ENCODE peak calls at places on chromosomes 6 and 20, in nine cellular contexts. D, G, T, X, W, E, V, J and L are unnamed samples.

GRCh38 chr20:19205999-19206398 is 6.4 kb upstream of the SLC24A3 start:
- DNase-seq in D (peak; percentile 44), G (peak; percentile 71), T (peak; percentile 48), X (peak; percentile 67), W (peak; percentile 82), E (peak; percentile 81), V (peak; percentile 85), J (peak; percentile 69), L (peak; percentile 64)

GRCh38 chr6:35318200-35318844 is 20.7 kb downstream of the DEF6 start:
- DNase-seq in D (peak; percentile 64), G (peak; percentile 91), T (peak; percentile 79), X (peak; percentile 83), W (peak; percentile 79), E (peak; percentile 100), V (peak; percentile 94), J (peak; percentile 90), L (peak; percentile 81)

GRCh38 chr6:104956663-104957294 is at the start of gene LIN28B:
- DNase-seq in D (no peak), G (no peak), T (no peak), X (no peak), W (no peak), E (no peak), V (no peak), J (no peak), L (no peak)

GRCh38 chr6:29965873-29966601 is 23.7 kb downstream of the HLA-A start:
- DNase-seq in D (peak; percentile 46), G (peak; percentile 75), T (peak; percentile 58), X (peak; percentile 51), W (peak; percentile 93), E (no peak), V (peak; percentile 94), J (no peak), L (peak; percentile 64)

GRCh38 chr6:93684339-93684738 is 265.0 kb upstream of the EPHA7 start:
- DNase-seq in D (no peak), G (no peak), T (no peak), X (no peak), W (no peak), E (no peak), V (peak; percentile 35), J (no peak), L (peak; percentile 11)

GRCh38 chr6:43444601-43445000 is 10.7 kb downstream of the DLK2 start:
- DNase-seq in D (no peak), G (no peak), T (no peak), X (no peak), W (no peak), E (no peak), V (no peak), J (no peak), L (no peak)

GRCh38 chr20:22394583-22394982 is 189.8 kb downstream of the FOXA2 start:
- DNase-seq in D (no peak), G (no peak), T (no peak), X (no peak), W (no peak), E (no peak), V (no peak), J (no peak), L (peak; percentile 46)

GRCh38 chr20:64079273-64080012 is at the start of gene RGS19:
- DNase-seq in D (peak; percentile 44), G (peak; percentile 56), T (peak; percentile 76), X (peak; percentile 56), W (peak; percentile 76), E (peak; percentile 99), V (peak; percentile 68), J (peak; percentile 77), L (peak; percentile 56)

GRCh38 chr6:135085700-135086413 is 31.2 kb upstream of the HBS1L start:
- DNase-seq in D (no peak), G (no peak), T (no peak), X (no peak), W (no peak), E (no peak), V (no peak), J (no peak), L (no peak)

GRCh38 chr6:126516411-126516810 is 176.5 kb downstream of the CENPW start:
- DNase-seq in D (peak; percentile 17), G (no peak), T (no peak), X (no peak), W (no peak), E (no peak), V (no peak), J (no peak), L (no peak)

GRCh38 chr20:1469925-1470571 is 3.4 kb upstream of the NSFL1C start:
- DNase-seq in D (peak; percentile 99), G (peak; percentile 47), T (peak; percentile 99), X (peak; percentile 27), W (peak; percentile 83), E (peak; percentile 75), V (peak; percentile 91), J (peak; percentile 53), L (peak; percentile 98)

GRCh38 chr6:143301204-143301603 is 149.3 kb downstream of the ADAT2 start:
- DNase-seq in D (no peak), G (no peak), T (no peak), X (no peak), W (no peak), E (peak; percentile 7), V (no peak), J (peak; percentile 17), L (no peak)

GRCh38 chr6:20542927-20543602 is 8.8 kb downstream of the CDKAL1 start:
- DNase-seq in D (peak; percentile 88), G (no peak), T (peak; percentile 87), X (no peak), W (no peak), E (no peak), V (no peak), J (no peak), L (peak; percentile 99)

GRCh38 chr20:34046330-34046729 is 52.6 kb downstream of the RALY start:
- DNase-seq in D (no peak), G (no peak), T (no peak), X (no peak), W (no peak), E (no peak), V (no peak), J (no peak), L (no peak)

GRCh38 chr6:154653853-154654252 is 79.4 kb upstream of the SCAF8 start:
- DNase-seq in D (peak; percentile 81), G (peak; percentile 21), T (peak; percentile 91), X (peak; percentile 10), W (no peak), E (no peak), V (no peak), J (no peak), L (peak; percentile 95)

GRCh38 chr6:82178084-82178758 is 69.3 kb downstream of the IBTK start:
- DNase-seq in D (peak; percentile 70), G (no peak), T (peak; percentile 65), X (no peak), W (no peak), E (no peak), V (no peak), J (no peak), L (peak; percentile 39)

GRCh38 chr6:6494677-6495076 is 93.8 kb upstream of the LY86 start:
- DNase-seq in D (peak; percentile 5), G (no peak), T (no peak), X (no peak), W (peak; percentile 38), E (peak; percentile 80), V (peak; percentile 41), J (peak; percentile 15), L (peak; percentile 75)

GRCh38 chr6:39043776-39044175 is 4.8 kb upstream of the GLP1R start:
- DNase-seq in D (no peak), G (no peak), T (no peak), X (no peak), W (no peak), E (no peak), V (no peak), J (no peak), L (no peak)

GRCh38 chr6:75348882-75349261 is 64.3 kb upstream of the TMEM30A start:
- DNase-seq in D (no peak), G (no peak), T (no peak), X (no peak), W (no peak), E (no peak), V (no peak), J (no peak), L (no peak)
- H3K4me3 ChIP-seq in D (no peak overlapping the region), G (no peak overlapping the region), T (no peak overlapping the region), X (peak overlapping the region; percentile 15), W (no peak overlapping the region), E (no peak overlapping the region), V (no peak overlapping the region), J (peak overlapping the region; percentile 46), L (no peak overlapping the region)

GRCh38 chr20:9515761-9516657 is 1.6 kb downstream of the LAMP5 start:
- DNase-seq in D (peak; percentile 17), G (no peak), T (peak; percentile 12), X (no peak), W (peak; percentile 67), E (peak; percentile 71), V (no peak), J (no peak), L (no peak)

GRCh38 chr20:9515211-9515580 is 806 bp downstream of the LAMP5 start:
- DNase-seq in D (no peak), G (no peak), T (no peak), X (no peak), W (no peak), E (peak; percentile 31), V (no peak), J (no peak), L (no peak)

GRCh38 chr20:9517297-9518134 is 3.1 kb downstream of the LAMP5 start:
- DNase-seq in D (no peak), G (no peak), T (no peak), X (no peak), W (peak; percentile 42), E (peak; percentile 20), V (no peak), J (no peak), L (no peak)

GRCh38 chr20:9514461-9515210 is at the start of gene LAMP5:
- DNase-seq in D (peak; percentile 19), G (no peak), T (peak; percentile 3), X (no peak), W (no peak), E (peak; percentile 85), V (no peak), J (peak; percentile 72), L (peak; percentile 39)

GRCh38 chr20:9516658-9516987 is 2.2 kb downstream of the LAMP5 start:
- DNase-seq in D (no peak), G (no peak), T (no peak), X (no peak), W (no peak), E (peak; percentile 17), V (no peak), J (no peak), L (no peak)
- H3K4me3 ChIP-seq in D (no peak overlapping the region), G (no peak overlapping the region), T (no peak overlapping the region), X (no peak overlapping the region), W (no peak overlapping the region), E (peak overlapping the region; percentile 42), V (no peak overlapping the region), J (no peak overlapping the region), L (no peak overlapping the region)

GRCh38 chr20:50186151-50186885 is 4.3 kb upstream of the CEBPB start:
- DNase-seq in D (peak; percentile 84), G (peak; percentile 94), T (peak; percentile 88), X (peak; percentile 90), W (peak; percentile 95), E (peak; percentile 90), V (peak; percentile 98), J (peak; percentile 87), L (peak; percentile 84)
- H3K4me3 ChIP-seq in D (no peak overlapping the region), G (no peak overlapping the region), T (no peak overlapping the region), X (no peak overlapping the region), W (no peak overlapping the region), E (no peak overlapping the region), V (no peak overlapping the region), J (no peak overlapping the region), L (no peak overlapping the region)

DNA sequence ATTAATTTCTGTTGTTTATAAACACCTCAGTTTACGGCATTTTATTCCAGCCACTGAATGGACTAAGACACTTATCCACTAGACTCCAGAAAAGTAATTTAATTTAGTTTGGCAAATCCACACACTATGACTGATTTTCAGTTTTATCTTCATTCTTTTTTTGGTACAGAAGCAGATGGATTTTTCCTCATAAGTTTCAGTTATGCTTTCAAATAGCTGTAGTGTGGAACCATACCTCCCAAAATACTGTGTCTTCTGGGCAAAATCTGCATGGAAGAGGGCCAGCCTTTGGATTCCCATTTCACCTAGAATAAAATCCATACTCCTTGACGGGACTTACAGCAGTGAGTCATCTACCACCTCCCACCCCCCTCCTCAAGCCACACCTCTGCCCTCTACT is 43.0 kb downstream of the GSTA2 start:
- DNase-seq in D (no peak), G (no peak), T (no peak), X (no peak), W (no peak), E (peak; percentile 11), V (no peak), J (no peak), L (no peak)
- H3K4me3 ChIP-seq in D (no peak overlapping the region), G (no peak overlapping the region), T (no peak overlapping the region), X (no peak overlapping the region), W (no peak overlapping the region), E (no peak overlapping the region), V (no peak overlapping the region), J (no peak overlapping the region), L (no peak overlapping the region)